ENCODE peak calls at places on chromosomes 11 and 22, in nine cellular contexts. B is A549, P is PC-9, W is uterus, T is cardiac muscle cell, H is thoracic aorta, J is H9, U is IMR-90, F is Peyer's patch. A is an unnamed sample.

GRCh38 chr11:132055296-132055695 is 684.9 kb downstream of the NTM start:
- DNase-seq in B (no peak), P (no peak), W (no peak), T (no peak), H (no peak), J (no peak), U (no peak), F (no peak), A (peak; percentile 26)

GRCh38 chr11:19101803-19102520 is 15.0 kb upstream of the ZDHHC13 start:
- DNase-seq in B (no peak), P (peak; percentile 97), W (no peak), T (no peak), H (no peak), J (no peak), U (no peak), F (no peak), A (peak; percentile 55)

GRCh38 chr22:26756675-26757293 is 99.4 kb downstream of the MIAT start:
- DNase-seq in B (no peak), P (no peak), W (peak; percentile 36), T (peak; percentile 65), H (peak; percentile 15), J (peak; percentile 72), U (peak; percentile 36), F (no peak), A (peak; percentile 6)

GRCh38 chr11:104073950-104074349 is 37.5 kb downstream of the DDI1 start:
- DNase-seq in B (peak; percentile 0), P (no peak), W (no peak), T (no peak), H (no peak), J (peak; percentile 31), U (peak; percentile 58), F (no peak), A (peak; percentile 54)

GRCh38 chr22:42185915-42186439 is 55.4 kb upstream of the CYP2D6 start:
- DNase-seq in B (no peak), P (no peak), W (no peak), T (no peak), H (no peak), J (no peak), U (no peak), F (no peak), A (no peak)

GRCh38 chr22:29328566-29329500 is 13.3 kb upstream of the RASL10A start:
- DNase-seq in B (no peak), P (no peak), W (no peak), T (no peak), H (no peak), J (no peak), U (peak; percentile 22), F (no peak), A (no peak)

GRCh38 chr11:64924910-64925284 is 408 bp downstream of the PPP2R5B start:
- DNase-seq in B (peak; percentile 51), P (no peak), W (peak; percentile 52), T (no peak), H (no peak), J (no peak), U (no peak), F (no peak), A (no peak)

GRCh38 chr11:5690216-5690615 is 626 bp downstream of the TRIM22 start:
- DNase-seq in B (no peak), P (no peak), W (no peak), T (peak; percentile 52), H (no peak), J (no peak), U (peak; percentile 40), F (no peak), A (peak; percentile 41)

GRCh38 chr11:91763331-91763730 is 461.3 kb upstream of the FAT3 start:
- DNase-seq in B (no peak), P (no peak), W (no peak), T (no peak), H (no peak), J (no peak), U (no peak), F (no peak), A (no peak)

GRCh38 chr11:124897681-124898680 is at the start of gene ROBO4:
- DNase-seq in B (no peak), P (peak; percentile 62), W (peak; percentile 56), T (peak; percentile 90), H (no peak), J (peak; percentile 33), U (peak; percentile 94), F (no peak), A (peak; percentile 96)

GRCh38 chr11:121931748-121932352 is 184.2 kb downstream of the BLID start:
- DNase-seq in B (no peak), P (peak; percentile 12), W (no peak), T (no peak), H (no peak), J (no peak), U (peak; percentile 7), F (no peak), A (no peak)

GRCh38 chr11:94762208-94762607 is 5.9 kb upstream of the AMOTL1 start:
- DNase-seq in B (no peak), P (peak; percentile 67), W (no peak), T (no peak), H (no peak), J (no peak), U (no peak), F (no peak), A (no peak)

GRCh38 chr11:6200975-6201374 is 2.0 kb downstream of the OR52W1 start:
- DNase-seq in B (no peak), P (no peak), W (no peak), T (peak; percentile 76), H (no peak), J (no peak), U (no peak), F (no peak), A (no peak)

GRCh38 chr11:71451596-71452353 is 1.2 kb upstream of the NADSYN1 start:
- DNase-seq in B (no peak), P (no peak), W (no peak), T (no peak), H (no peak), J (peak; percentile 86), U (no peak), F (no peak), A (no peak)

GRCh38 chr11:14636119-14636518 is 7.5 kb upstream of the PDE3B start:
- DNase-seq in B (no peak), P (no peak), W (no peak), T (no peak), H (no peak), J (no peak), U (no peak), F (no peak), A (no peak)

GRCh38 chr11:18144243-18144642 is 11.9 kb downstream of the MRGPRX3 start:
- DNase-seq in B (no peak), P (peak; percentile 83), W (no peak), T (no peak), H (no peak), J (no peak), U (peak; percentile 7), F (no peak), A (peak; percentile 89)

GRCh38 chr22:50261615-50262459 is at the start of gene MAPK12:
- DNase-seq in B (no peak), P (no peak), W (no peak), T (peak; percentile 68), H (no peak), J (peak; percentile 63), U (no peak), F (no peak), A (no peak)

GRCh38 chr11:28058333-28058732 is 49.6 kb downstream of the KIF18A start:
- DNase-seq in B (no peak), P (no peak), W (no peak), T (peak; percentile 41), H (no peak), J (no peak), U (peak; percentile 51), F (no peak), A (no peak)

DNA sequence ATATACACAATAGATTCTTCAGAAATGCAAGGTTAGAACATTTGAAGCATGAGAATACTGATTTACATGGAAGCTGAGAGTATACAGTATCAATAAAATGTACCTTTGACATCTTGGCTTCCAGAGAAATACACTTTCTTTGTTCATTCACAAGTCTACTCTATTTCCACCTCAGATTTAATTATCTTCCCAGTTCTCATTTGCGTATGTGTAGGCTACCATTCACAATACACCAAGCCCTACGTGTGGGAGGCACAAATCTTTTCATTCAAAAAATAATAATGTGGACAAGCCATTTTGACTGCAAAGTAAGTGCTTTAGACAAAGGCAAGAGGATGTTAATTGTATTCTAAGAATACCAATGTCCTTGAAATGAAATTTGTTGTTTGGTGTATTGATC is 132.7 kb upstream of the MTMR2 start:
- DNase-seq in B (no peak), P (no peak), W (no peak), T (no peak), H (no peak), J (no peak), U (no peak), F (no peak), A (no peak)
- H3K4me1 ChIP-seq in B (peaks cover 17% of the 10 kb centered on the region), P (peaks cover 56% of the 10 kb centered on the region), W (no peaks in the 10 kb centered on the region), T (peaks cover 6% of the 10 kb centered on the region), H (peaks cover 15% of the 10 kb centered on the region), J (peaks cover 2% of the 10 kb centered on the region), U (peaks cover 27% of the 10 kb centered on the region), F (no peaks in the 10 kb centered on the region), A (peaks cover 22% of the 10 kb centered on the region)

GRCh38 chr22:31947296-31947695 is 3.0 kb downstream of the YWHAH start:
- DNase-seq in B (peak; percentile 31), P (no peak), W (no peak), T (peak; percentile 41), H (no peak), J (no peak), U (no peak), F (peak; percentile 51), A (peak; percentile 49)
- H3K4me1 ChIP-seq in B (peaks cover 49% of the 10 kb centered on the region), P (peaks cover 31% of the 10 kb centered on the region), W (peaks cover 19% of the 10 kb centered on the region), T (peaks cover 13% of the 10 kb centered on the region), H (peaks cover 42% of the 10 kb centered on the region), J (no peaks in the 10 kb centered on the region), U (peaks cover 21% of the 10 kb centered on the region), F (peaks cover 15% of the 10 kb centered on the region), A (peaks cover 35% of the 10 kb centered on the region)

DNA sequence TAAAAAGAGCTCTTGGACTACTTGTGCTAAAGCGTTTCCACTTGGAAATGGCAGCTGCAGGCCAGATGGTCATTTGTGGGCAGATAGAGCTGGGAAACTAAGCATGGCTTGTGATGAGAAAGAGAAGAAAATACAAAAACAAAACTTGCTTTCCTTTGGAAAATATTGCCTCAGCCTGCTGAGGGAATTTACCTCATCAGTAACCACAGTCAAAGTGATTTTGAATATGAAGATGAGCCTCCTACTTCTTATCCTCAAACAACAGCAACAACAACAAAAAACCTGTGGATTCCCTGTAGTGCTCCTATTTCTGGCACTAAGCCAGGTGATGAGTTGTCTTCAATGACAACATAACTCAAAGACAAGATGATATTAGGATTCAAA is 62.7 kb upstream of the FIBIN start:
- DNase-seq in B (no peak), P (no peak), W (no peak), T (no peak), H (no peak), J (no peak), U (peak; percentile 30), F (no peak), A (no peak)
- H3K4me1 ChIP-seq in B (no peaks in the 10 kb centered on the region), P (no peaks in the 10 kb centered on the region), W (no peaks in the 10 kb centered on the region), T (no peaks in the 10 kb centered on the region), H (no peaks in the 10 kb centered on the region), J (no peaks in the 10 kb centered on the region), U (peaks cover 4% of the 10 kb centered on the region), F (no peaks in the 10 kb centered on the region), A (no peaks in the 10 kb centered on the region)

DNA sequence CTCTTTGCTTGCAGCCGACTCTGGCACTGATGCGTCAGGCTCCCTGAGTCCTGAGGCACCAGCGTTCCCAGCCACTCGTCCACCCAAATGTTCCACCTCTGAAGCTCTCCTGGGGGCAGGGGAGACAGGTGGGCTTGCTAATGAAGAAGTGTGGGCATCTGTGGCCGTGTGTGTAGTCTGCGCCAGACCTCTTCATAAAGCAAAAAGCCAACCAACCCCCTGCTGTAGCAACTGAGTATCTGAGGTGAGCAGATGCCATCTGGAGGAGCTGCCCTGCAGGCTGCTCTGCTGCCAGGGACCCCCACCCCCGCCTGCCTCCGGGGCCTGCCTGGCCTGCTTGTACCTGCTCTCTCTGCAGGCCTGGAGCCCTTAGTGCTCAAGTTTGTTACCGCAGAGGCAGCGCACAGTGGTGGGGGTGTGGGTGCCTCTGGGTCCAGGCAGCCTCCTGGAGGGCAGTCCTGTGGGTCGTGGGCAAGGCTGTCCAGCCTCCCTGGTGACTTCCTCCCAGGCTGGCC is 272.5 kb downstream of the TBC1D22A start:
- DNase-seq in B (no peak), P (no peak), W (no peak), T (no peak), H (no peak), J (no peak), U (no peak), F (no peak), A (no peak)
- H3K4me1 ChIP-seq in B (no peaks in the 10 kb centered on the region), P (no peaks in the 10 kb centered on the region), W (no peaks in the 10 kb centered on the region), T (no peaks in the 10 kb centered on the region), H (no peaks in the 10 kb centered on the region), J (no peaks in the 10 kb centered on the region), U (peaks cover 2% of the 10 kb centered on the region), F (no peaks in the 10 kb centered on the region), A (peaks cover 3% of the 10 kb centered on the region)

A was measured in foreskin keratinocyte.